ENCODE peak calls at places on chromosome 12, in five cellular contexts. R, S, Y, T and V are unnamed samples.

GRCh38 chr12:538731-539539 is 79.2 kb downstream of the B4GALNT3 start:
- DNase-seq in R (peak), S (peak), Y (no peak), T (no peak), V (peak)

GRCh38 chr12:6026998-6027397 is 81.9 kb upstream of the ANO2 start:
- DNase-seq in R (no peak), S (no peak), Y (no peak), T (no peak), V (no peak)

GRCh38 chr12:86376052-86376451 is 119.9 kb upstream of the MGAT4C start:
- DNase-seq in R (no peak), S (peak), Y (peak), T (no peak), V (no peak)

GRCh38 chr12:123056709-123057108 is 76.2 kb downstream of the ARL6IP4 start:
- DNase-seq in R (no peak), S (no peak), Y (no peak), T (no peak), V (no peak)

GRCh38 chr12:103647267-103647666 is 60.2 kb downstream of the STAB2 start:
- DNase-seq in R (peak), S (no peak), Y (no peak), T (no peak), V (no peak)

GRCh38 chr12:18446245-18446644 is 184.9 kb downstream of the PIK3C2G start:
- DNase-seq in R (no peak), S (no peak), Y (peak), T (no peak), V (no peak)

GRCh38 chr12:1807489-1807888 is 12.9 kb upstream of the LRTM2 start:
- DNase-seq in R (no peak), S (no peak), Y (no peak), T (no peak), V (no peak)

GRCh38 chr12:24561882-24562760 is 386.8 kb downstream of the BCAT1 start:
- DNase-seq in R (no peak), S (no peak), Y (peak), T (no peak), V (no peak)

GRCh38 chr12:52907092-52907810 is 2.4 kb upstream of the KRT8 start:
- DNase-seq in R (peak), S (no peak), Y (peak), T (no peak), V (no peak)

GRCh38 chr12:94384030-94384429 is 75.6 kb downstream of the CEP83 start:
- DNase-seq in R (no peak), S (no peak), Y (no peak), T (no peak), V (no peak)

GRCh38 chr12:129903956-129904769 is at the start of gene TMEM132D:
- DNase-seq in R (no peak), S (no peak), Y (peak), T (no peak), V (no peak)

GRCh38 chr12:52906049-52906645 is 1.3 kb upstream of the KRT8 start:
- DNase-seq in R (peak), S (no peak), Y (no peak), T (no peak), V (no peak)

GRCh38 chr12:105212431-105212830 is 23.5 kb downstream of the APPL2 start:
- DNase-seq in R (no peak), S (no peak), Y (no peak), T (no peak), V (no peak)

GRCh38 chr12:77584860-77585259 is 245.8 kb upstream of the NAV3 start:
- DNase-seq in R (no peak), S (no peak), Y (no peak), T (no peak), V (no peak)

GRCh38 chr12:117362391-117362790 is 965 bp upstream of the NOS1 start:
- DNase-seq in R (no peak), S (no peak), Y (no peak), T (no peak), V (no peak)
- H3K4me2 ChIP-seq in R (no peak), S (no peak), Y (no peak), T (no peak), V (no peak)

DNA sequence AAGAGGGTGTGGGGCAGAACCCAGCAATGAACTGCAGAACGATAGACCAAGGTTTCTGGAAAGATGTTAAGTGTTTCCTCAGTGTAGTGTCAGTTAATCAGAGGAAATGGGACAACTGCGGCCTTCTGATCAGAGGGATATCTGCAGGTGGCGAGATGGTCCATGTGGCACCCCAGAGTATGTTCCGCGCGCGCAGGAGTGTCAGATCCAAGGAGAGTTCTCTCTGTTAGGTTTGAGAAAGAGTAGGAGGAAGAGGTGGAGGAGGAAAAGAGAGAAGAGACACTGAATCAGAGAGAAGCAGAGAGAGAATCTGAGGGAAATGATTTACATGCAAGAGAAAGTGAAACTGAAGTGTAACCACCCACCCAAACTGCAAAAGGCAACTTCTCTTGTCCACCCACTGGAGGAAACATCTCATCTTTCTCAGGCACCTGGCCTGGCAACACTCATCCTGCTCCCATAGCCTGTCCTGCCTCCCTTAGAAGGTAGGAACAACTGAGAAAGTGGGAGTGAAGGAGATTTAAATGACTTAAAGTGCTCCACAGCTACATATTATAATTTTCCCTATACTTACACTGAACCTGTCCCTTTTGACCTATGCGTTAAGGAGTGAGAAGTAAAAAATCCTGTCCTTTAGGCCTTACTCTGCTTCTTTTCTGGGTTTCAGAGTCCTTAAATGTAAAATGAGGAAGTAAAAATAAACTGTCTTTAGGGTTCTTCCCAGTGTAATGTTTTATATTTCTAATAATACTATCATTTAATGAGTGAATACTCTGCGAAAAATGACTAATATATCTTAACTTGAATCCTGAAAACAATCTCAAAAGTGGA is 6.8 kb upstream of the TESPA1 start:
- DNase-seq in R (no peak), S (no peak), Y (no peak), T (peak), V (peak)
- H3K27ac ChIP-seq in R (no peak), S (no peak), Y (no peak), T (peak), V (peak)

DNA sequence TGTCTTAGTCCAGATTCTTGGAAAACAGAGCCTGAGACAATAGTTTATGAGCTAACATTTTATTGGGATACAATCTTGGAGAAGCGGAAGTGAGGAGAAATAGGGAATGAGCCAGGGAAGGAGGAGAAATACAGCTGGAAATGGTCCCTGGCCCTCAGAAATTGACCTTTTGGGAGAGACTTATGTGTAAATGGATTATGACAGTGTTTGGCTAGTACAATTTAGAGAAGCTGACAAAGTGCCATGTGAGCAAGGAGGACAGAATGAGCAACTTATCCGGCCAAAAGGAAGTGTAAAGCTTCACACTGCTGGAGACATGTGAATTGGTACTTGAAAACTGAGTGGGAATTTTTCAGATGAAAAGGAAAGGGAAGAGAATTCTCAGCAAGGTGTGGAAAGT is 2.9 kb downstream of the GLIPR1 start:
- DNase-seq in R (no peak), S (no peak), Y (peak), T (no peak), V (no peak)
- H3K4me3 ChIP-seq in R (no peak), S (no peak), Y (no peak), T (no peak), V (no peak)

GRCh38 chr12:124384299-124384894 is 89.5 kb downstream of the RFLNA start:
- DNase-seq in R (no peak), S (no peak), Y (no peak), T (no peak), V (no peak)
- H3K4me2 ChIP-seq in R (peak), S (peak), Y (no peak), T (no peak), V (no peak)

GRCh38 chr12:131711551-131712205 is 788 bp downstream of the SFSWAP start:
- DNase-seq in R (no peak), S (no peak), Y (no peak), T (no peak), V (peak)

GRCh38 chr12:131713349-131713748 is 2.5 kb downstream of the SFSWAP start:
- DNase-seq in R (no peak), S (no peak), Y (peak), T (no peak), V (no peak)

GRCh38 chr12:131709226-131709625 is 1.7 kb upstream of the SFSWAP start:
- DNase-seq in R (no peak), S (no peak), Y (no peak), T (no peak), V (no peak)

GRCh38 chr12:131714759-131715158 is 3.9 kb downstream of the SFSWAP start:
- DNase-seq in R (no peak), S (no peak), Y (no peak), T (no peak), V (no peak)

DNA sequence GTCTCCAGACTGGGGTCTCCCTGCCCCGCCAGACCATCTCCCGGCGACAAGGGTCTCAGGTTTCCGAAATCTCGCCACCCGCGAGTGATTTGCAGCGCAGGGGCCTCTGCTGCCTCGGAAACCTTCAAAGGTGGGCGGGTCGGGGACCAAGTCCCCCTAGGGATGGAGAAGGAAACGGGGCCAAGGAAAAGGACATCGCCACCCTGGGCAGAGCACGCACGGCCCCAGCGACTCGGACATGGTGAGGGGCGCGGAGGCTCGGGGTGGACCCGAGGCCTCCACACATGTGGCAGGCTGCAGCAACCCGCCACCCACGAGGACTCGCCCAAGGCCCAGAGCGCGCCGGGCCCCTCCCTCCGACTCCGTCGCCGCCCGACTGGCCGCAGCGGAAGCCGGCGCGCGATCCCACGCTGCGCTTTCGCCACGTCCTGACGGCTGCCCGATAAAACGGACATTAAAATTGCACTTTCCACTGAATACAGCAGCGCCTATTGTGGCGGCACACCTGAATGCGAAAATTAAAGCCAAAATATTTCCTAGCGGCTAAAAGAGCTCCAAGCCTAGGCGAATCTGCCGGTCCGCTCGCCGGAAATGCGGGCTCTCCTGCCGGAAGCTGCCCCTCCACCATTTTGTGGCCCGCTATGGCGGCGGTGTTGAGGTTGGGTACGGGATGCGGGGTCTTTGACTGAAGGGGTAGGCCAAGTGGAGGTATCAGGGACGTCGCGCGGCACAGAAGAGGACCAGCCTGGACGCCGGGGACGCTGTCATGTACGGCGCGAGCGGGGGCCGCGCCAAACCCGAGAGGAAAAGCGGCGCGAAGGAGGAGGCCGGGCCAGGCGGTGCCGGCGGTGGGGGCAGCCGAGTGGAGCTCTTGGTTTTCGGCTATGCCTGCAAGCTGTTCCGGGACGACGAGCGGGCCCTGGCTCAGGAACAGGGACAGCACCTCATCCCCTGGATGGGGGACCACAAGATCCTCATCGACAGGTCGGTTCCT is at the start of gene SFSWAP:
- DNase-seq in R (peak), S (peak), Y (peak), T (peak), V (peak)
- H3K27ac ChIP-seq in R (peak), S (peak), Y (peak), T (peak), V (peak)

DNA sequence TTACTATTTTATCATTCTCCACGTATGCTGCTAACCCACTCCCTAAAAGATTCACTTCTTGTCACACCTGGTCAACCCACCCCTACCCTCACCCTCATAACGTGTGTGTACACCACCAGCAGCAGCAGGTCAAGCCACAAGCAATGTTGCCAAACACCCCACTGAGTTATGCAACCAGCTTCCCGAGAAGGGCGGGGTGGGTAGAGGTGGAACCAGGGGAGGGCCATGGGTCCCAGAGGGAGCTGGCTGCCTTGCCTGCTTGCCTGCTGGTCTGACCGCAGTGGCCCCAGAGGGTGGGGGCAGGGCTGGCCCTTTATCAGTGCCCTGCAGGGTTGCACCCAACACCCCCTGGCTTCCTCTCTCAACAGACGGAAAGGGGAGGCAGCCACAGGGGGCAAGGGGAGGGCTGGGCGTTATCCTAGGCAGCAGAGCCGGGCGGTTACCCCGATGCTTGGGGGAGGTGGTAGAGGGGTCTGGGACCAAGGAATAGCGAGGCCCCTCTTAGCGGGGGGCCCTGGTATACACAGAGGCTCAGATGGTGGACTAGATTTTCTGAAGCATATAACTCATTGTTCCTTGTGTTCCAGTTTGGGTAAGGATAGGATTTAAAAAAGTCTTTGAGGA is 3.5 kb upstream of the NFE2 start:
- DNase-seq in R (peak), S (no peak), Y (no peak), T (peak), V (peak)
- H3K4me3 ChIP-seq in R (peak), S (no peak), Y (no peak), T (no peak), V (peak)

GRCh38 chr12:111034148-111034910 is 114.0 kb upstream of the MYL2 start:
- DNase-seq in R (no peak), S (no peak), Y (peak), T (no peak), V (no peak)

GRCh38 chr12:111035578-111036301 is 115.4 kb upstream of the MYL2 start:
- DNase-seq in R (no peak), S (no peak), Y (peak), T (no peak), V (no peak)

GRCh38 chr12:111033281-111034147 is 113.1 kb upstream of the MYL2 start:
- DNase-seq in R (no peak), S (no peak), Y (peak), T (no peak), V (no peak)

GRCh38 chr12:111037047-111037446 is 116.7 kb upstream of the MYL2 start:
- DNase-seq in R (no peak), S (no peak), Y (no peak), T (no peak), V (no peak)

DNA sequence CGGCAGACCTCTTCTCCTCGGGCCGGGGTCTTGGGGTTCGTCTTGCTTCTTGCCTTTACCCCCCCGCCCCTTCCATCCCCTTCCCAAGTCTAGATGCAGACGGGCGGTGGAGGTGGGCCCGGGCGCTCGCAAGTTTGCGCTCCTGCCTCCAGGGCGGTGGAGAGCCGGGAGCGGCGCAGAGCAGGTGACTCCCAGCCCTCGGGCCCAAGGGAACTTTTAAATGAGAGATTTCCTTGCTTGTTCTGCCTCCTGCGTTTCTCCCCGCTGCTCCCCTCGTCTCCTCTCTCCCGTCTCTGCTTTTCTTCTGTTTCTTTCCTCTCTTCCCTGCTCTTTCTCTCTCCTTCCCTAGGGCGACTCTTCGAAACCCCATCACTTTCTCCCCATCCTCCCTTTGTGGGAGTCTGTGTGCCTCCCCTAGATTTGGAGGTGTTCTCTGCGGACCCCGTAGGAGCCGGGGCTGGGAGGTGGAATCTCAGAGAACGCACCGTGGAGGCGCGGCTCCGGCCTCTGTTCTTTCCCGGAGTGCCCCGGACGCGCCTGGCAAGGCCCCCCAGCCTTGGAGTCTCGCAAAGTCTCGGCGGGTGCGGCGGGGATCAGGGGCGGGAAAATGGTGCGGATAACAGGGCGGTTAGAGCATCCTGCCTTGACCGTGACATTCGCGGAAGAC is 114.7 kb upstream of the MYL2 start:
- DNase-seq in R (no peak), S (no peak), Y (peak), T (no peak), V (no peak)
- H3K4me2 ChIP-seq in R (no peak), S (no peak), Y (peak), T (no peak), V (no peak)

GRCh38 chr12:95978351-95978750 is 17.8 kb downstream of the HAL start:
- DNase-seq in R (no peak), S (no peak), Y (no peak), T (no peak), V (no peak)
- H3K27ac ChIP-seq in R (no peak), S (no peak), Y (no peak), T (no peak), V (no peak)

GRCh38 chr12:110543965-110544364 is 39.2 kb downstream of the PPTC7 start:
- DNase-seq in R (no peak), S (no peak), Y (no peak), T (no peak), V (no peak)
- H3K4me3 ChIP-seq in R (no peak), S (no peak), Y (no peak), T (no peak), V (no peak)